ENCODE peak calls at places on chromosomes 1 and 21, in eight cellular contexts. E is thoracic aorta, U is left ventricle myocardium inferior, W is NB4, C is GM10248, I is AG09309, O is PC-9, F is WTC11. Q is an unnamed sample.

GRCh38 chr1:201219481-201220387 is 29.1 kb downstream of the IGFN1 start:
- DNase-seq in E (no peak), U (no peak), W (no peak), C (no peak), I (no peak), O (no peak), F (no peak), Q (no peak)

GRCh38 chr1:65724151-65724550 is 68.5 kb upstream of the PDE4B start:
- DNase-seq in E (no peak), U (no peak), W (no peak), C (no peak), I (no peak), O (no peak), F (no peak), Q (no peak)

GRCh38 chr1:206955476-206956312 is 9.4 kb upstream of the PIGR start:
- DNase-seq in E (no peak), U (no peak), W (no peak), C (peak), I (no peak), O (no peak), F (no peak), Q (no peak)

GRCh38 chr1:2541619-2542246 is 11.7 kb upstream of the HES5 start:
- DNase-seq in E (no peak), U (peak), W (no peak), C (no peak), I (no peak), O (peak), F (no peak), Q (no peak)

GRCh38 chr1:117077267-117077666 is 17.1 kb downstream of the TTF2 start:
- DNase-seq in E (no peak), U (no peak), W (peak), C (no peak), I (peak), O (no peak), F (no peak), Q (no peak)

GRCh38 chr1:87330201-87330953 is 1.7 kb downstream of the LMO4 start:
- DNase-seq in E (no peak), U (no peak), W (peak), C (peak), I (no peak), O (no peak), F (peak), Q (no peak)

GRCh38 chr1:28190337-28190979 is 14.0 kb upstream of the PTAFR start:
- DNase-seq in E (no peak), U (no peak), W (no peak), C (no peak), I (no peak), O (no peak), F (no peak), Q (no peak)

GRCh38 chr1:218557731-218558130 is 212.6 kb downstream of the TGFB2 start:
- DNase-seq in E (no peak), U (no peak), W (no peak), C (no peak), I (no peak), O (peak), F (no peak), Q (no peak)

GRCh38 chr1:248343451-248343850 is 5.1 kb upstream of the OR14C36 start:
- DNase-seq in E (no peak), U (no peak), W (no peak), C (no peak), I (no peak), O (no peak), F (no peak), Q (no peak)

GRCh38 chr1:150148834-150149489 is 754 bp upstream of the PLEKHO1 start:
- DNase-seq in E (no peak), U (no peak), W (no peak), C (no peak), I (no peak), O (no peak), F (no peak), Q (no peak)

GRCh38 chr1:22673486-22674409 is 20.7 kb downstream of the C1QB start:
- DNase-seq in E (no peak), U (peak), W (peak), C (peak), I (peak), O (peak), F (peak), Q (no peak)

GRCh38 chr21:42574234-42575027 is 60.8 kb downstream of the SLC37A1 start:
- DNase-seq in E (no peak), U (no peak), W (peak), C (no peak), I (no peak), O (no peak), F (peak), Q (no peak)

GRCh38 chr21:34606621-34607020 is 8.3 kb downstream of the RCAN1 start:
- DNase-seq in E (no peak), U (no peak), W (no peak), C (no peak), I (no peak), O (no peak), F (no peak), Q (no peak)

GRCh38 chr1:200856716-200857352 is 15.9 kb upstream of the GPR25 start:
- DNase-seq in E (no peak), U (no peak), W (no peak), C (no peak), I (peak), O (no peak), F (no peak), Q (no peak)

GRCh38 chr1:152459596-152460528 is 45.8 kb upstream of the CRNN start:
- DNase-seq in E (peak), U (peak), W (peak), C (peak), I (peak), O (peak), F (peak), Q (no peak)

GRCh38 chr1:69573911-69574310 is 6.2 kb downstream of the LRRC7 start:
- DNase-seq in E (no peak), U (no peak), W (no peak), C (no peak), I (no peak), O (no peak), F (no peak), Q (no peak)

GRCh38 chr1:170893655-170894297 is 41.6 kb upstream of the MROH9 start:
- DNase-seq in E (no peak), U (no peak), W (no peak), C (no peak), I (peak), O (no peak), F (no peak), Q (no peak)
- TF ChIP-seq CTCF in E (no peak), U (no peak), W (no peak), C (no peak), I (no peak), O (no peak), F (no peak), Q (no peak)

GRCh38 chr1:94526581-94526980 is 15.0 kb downstream of the F3 start:
- DNase-seq in E (no peak), U (no peak), W (no peak), C (no peak), I (no peak), O (no peak), F (no peak), Q (no peak)

GRCh38 chr1:94528271-94528670 is 13.3 kb downstream of the F3 start:
- DNase-seq in E (no peak), U (no peak), W (peak), C (no peak), I (no peak), O (peak), F (no peak), Q (no peak)

GRCh38 chr1:94526152-94526551 is 15.4 kb downstream of the F3 start:
- DNase-seq in E (no peak), U (no peak), W (no peak), C (no peak), I (no peak), O (no peak), F (no peak), Q (no peak)

GRCh38 chr1:94527447-94528031 is 14.0 kb downstream of the F3 start:
- DNase-seq in E (no peak), U (no peak), W (peak), C (peak), I (no peak), O (peak), F (no peak), Q (no peak)

DNA sequence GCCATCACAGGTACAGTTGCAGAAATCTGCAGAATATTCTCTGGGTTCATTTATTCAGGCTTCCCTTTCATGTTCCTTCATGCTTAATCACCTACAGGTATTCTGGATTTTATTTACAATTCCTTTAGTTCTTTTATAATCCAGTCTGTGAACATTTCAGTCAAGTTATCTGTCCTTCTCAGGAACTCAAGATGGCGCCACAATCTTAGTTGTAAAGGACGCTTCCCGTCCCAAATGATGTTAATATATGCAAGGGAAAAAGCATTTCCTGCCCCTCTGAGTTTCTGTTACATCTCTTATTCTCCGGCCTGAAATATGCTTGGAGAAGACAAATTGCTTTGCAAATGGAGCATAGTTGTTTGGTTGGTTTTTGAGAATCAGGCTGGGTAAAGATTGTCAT is 19.3 kb downstream of the F3 start:
- DNase-seq in E (no peak), U (no peak), W (peak), C (peak), I (peak), O (no peak), F (no peak), Q (no peak)
- TF ChIP-seq CTCF in E (peak), U (peak), W (peak), C (no peak), I (peak), O (peak), F (no peak), Q (peak)

GRCh38 chr1:11413907-11414495 is 65.0 kb upstream of the DISP3 start:
- DNase-seq in E (no peak), U (no peak), W (no peak), C (no peak), I (no peak), O (no peak), F (peak), Q (no peak)

GRCh38 chr1:11412166-11412565 is 66.8 kb upstream of the DISP3 start:
- DNase-seq in E (no peak), U (no peak), W (no peak), C (no peak), I (no peak), O (no peak), F (no peak), Q (no peak)

GRCh38 chr1:11417162-11417561 is 61.8 kb upstream of the DISP3 start:
- DNase-seq in E (no peak), U (no peak), W (no peak), C (no peak), I (no peak), O (no peak), F (no peak), Q (no peak)

DNA sequence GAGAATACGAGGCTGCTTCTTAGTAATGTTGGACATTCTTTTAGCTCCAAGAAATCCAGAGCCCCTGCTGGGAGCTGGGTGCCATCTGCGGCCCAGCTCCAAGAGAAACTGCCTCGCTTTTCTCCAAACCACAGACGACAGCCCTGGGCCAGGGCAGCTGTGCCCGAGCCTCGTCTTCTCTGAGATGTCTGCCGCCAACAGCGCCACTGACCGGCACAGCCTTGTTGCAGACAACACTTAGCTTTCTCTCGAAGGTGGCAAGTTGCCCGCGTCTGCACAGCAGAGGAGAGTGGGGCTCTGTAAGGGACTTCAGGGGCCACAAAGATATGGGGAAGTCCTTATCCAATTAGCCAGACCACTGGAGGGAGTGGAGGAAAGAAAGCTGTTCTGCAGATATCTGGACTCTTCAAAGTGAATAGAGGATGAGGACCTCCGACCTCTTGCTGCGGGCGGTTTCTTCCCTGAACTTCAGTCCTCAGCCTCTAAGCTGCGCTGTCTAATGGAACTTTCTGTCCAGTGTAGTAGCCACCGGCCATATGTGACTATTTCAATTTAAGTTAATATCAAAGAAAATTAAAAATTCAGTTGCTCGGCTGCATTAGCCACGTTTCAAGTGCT is 63.9 kb upstream of the DISP3 start:
- DNase-seq in E (no peak), U (no peak), W (no peak), C (no peak), I (no peak), O (no peak), F (no peak), Q (no peak)
- TF ChIP-seq CTCF in E (no peak), U (no peak), W (no peak), C (no peak), I (no peak), O (no peak), F (no peak), Q (no peak)

DNA sequence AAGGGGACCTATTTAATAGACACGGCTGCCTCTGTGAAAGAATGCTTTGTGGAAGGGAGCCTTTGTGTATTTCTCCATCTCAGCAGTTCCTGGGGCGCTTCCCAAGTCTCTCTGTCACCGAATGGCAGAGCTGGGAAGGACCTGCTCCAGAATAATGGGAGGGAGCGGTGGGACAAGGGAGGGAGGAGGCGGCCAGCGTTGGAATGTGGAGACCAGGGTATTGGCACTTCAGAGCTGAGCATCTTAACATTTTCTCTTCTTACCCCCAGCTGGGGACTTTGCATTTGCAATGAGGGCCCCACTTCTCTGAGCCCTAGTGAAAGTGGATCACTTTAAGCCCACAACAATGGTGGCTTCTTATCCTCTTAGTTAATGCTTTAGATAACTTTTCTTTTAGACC is 23.9 kb downstream of the CACHD1 start:
- DNase-seq in E (no peak), U (no peak), W (no peak), C (no peak), I (no peak), O (no peak), F (peak), Q (no peak)
- TF ChIP-seq CTCF in E (no peak), U (no peak), W (no peak), C (no peak), I (no peak), O (no peak), F (no peak), Q (no peak)

GRCh38 chr1:30323841-30324240 is 399.5 kb downstream of the MATN1 start:
- DNase-seq in E (no peak), U (no peak), W (no peak), C (no peak), I (no peak), O (no peak), F (no peak), Q (no peak)
- TF ChIP-seq CTCF in E (no peak), U (no peak), W (no peak), C (no peak), I (no peak), O (no peak), F (no peak), Q (no peak)

DNA sequence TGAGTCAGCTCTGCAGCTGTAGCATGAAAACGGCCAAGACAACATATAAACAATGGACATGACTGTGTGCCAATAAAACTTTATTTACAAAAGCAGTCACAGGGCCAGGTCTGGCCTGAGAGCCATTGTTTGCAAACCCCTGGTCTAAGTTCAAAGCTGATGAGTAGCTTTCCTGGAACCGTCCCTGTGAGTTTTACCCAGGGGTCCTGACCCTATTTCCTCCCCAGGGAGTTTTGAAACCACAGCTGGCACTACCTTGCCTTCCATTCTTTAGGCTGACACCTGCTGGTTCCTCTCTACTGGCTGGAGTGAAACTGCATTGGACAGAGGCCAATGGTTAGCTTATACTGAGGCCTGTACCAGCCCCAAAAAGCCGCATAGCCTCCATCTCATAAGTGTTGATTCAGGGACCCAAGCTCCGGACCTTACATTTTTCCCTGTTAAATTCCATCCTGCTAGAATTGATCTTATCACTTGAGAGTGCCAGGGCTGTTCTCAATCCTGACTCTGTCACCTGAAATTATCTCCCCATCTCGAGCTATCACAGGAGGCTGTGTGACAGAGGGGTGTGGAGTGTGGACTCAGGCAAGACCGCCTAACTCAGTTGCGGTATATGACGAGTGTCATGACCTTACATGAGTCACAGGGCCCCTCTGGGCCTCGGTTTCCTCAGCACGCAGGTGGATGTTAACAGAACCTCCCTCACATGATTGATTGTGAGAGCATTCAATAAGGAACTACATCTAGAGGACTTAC is 343.6 kb downstream of the NPHP4 start:
- DNase-seq in E (no peak), U (no peak), W (peak), C (no peak), I (no peak), O (no peak), F (no peak), Q (no peak)
- TF ChIP-seq CTCF in E (no peak), U (no peak), W (no peak), C (no peak), I (no peak), O (no peak), F (no peak), Q (no peak)

DNA sequence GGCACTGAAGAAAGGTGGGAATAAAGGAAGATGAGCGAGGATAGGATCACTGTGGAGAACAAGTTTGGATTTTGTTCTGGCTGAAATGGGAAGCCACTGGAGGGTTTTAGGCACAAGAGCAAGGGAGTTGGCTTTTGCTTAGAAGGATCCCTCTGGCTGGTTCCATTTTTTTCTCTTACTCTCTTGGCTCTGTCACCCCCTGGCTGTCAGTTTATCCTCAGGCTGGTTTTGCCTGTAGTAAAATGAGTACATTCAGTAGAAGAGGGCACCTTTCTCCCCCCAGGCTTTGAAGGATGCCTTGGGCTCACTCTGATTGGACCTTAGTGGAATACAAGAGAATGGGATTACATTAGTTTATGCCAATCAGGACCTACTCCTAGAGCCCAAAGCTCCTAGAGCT is 17.1 kb downstream of the CACHD1 start:
- DNase-seq in E (no peak), U (no peak), W (no peak), C (no peak), I (no peak), O (no peak), F (no peak), Q (no peak)
- TF ChIP-seq CTCF in E (no peak), U (peak), W (no peak), C (no peak), I (peak), O (no peak), F (no peak), Q (no peak)